ENCODE peak calls at places on chromosomes 3 and 15, in ten cellular contexts. W, U, P, X, L, I, K, V, Z and R are unnamed samples.

GRCh38 chr3:105367406-105368213 is 901 bp downstream of the ALCAM start:
- DNase-seq in W (no peak), U (peak), P (peak), X (peak), L (peak), I (peak), K (peak), V (peak), Z (peak), R (peak)

GRCh38 chr3:10194328-10195071 is 29.8 kb downstream of the IRAK2 start:
- DNase-seq in W (peak), U (peak), P (no peak), X (no peak), L (peak), I (peak), K (no peak), V (no peak), Z (no peak), R (no peak)

GRCh38 chr15:70199601-70200000 is 101.9 kb upstream of the TLE3 start:
- DNase-seq in W (no peak), U (no peak), P (no peak), X (no peak), L (peak), I (no peak), K (no peak), V (no peak), Z (no peak), R (no peak)

GRCh38 chr3:169430687-169431404 is 232.7 kb downstream of the MECOM start:
- DNase-seq in W (no peak), U (no peak), P (no peak), X (no peak), L (peak), I (no peak), K (no peak), V (no peak), Z (no peak), R (no peak)

GRCh38 chr15:92817339-92817886 is 82.7 kb upstream of the CHD2 start:
- DNase-seq in W (peak), U (no peak), P (no peak), X (no peak), L (no peak), I (no peak), K (no peak), V (peak), Z (no peak), R (peak)

GRCh38 chr3:182567666-182568065 is 225.6 kb upstream of the ATP11B start:
- DNase-seq in W (peak), U (no peak), P (no peak), X (no peak), L (no peak), I (no peak), K (no peak), V (no peak), Z (no peak), R (no peak)

GRCh38 chr3:187261541-187261969 is 30.0 kb downstream of the MASP1 start:
- DNase-seq in W (no peak), U (no peak), P (no peak), X (peak), L (peak), I (no peak), K (no peak), V (no peak), Z (no peak), R (no peak)

GRCh38 chr3:81592101-81592500 is 169.3 kb downstream of the GBE1 start:
- DNase-seq in W (no peak), U (no peak), P (no peak), X (peak), L (peak), I (no peak), K (no peak), V (no peak), Z (no peak), R (no peak)

GRCh38 chr3:177263615-177264365 is 66.5 kb upstream of the TBL1XR1 start:
- DNase-seq in W (no peak), U (no peak), P (no peak), X (peak), L (no peak), I (no peak), K (no peak), V (peak), Z (no peak), R (peak)

GRCh38 chr3:39208463-39209055 is 16.2 kb upstream of the XIRP1 start:
- DNase-seq in W (peak), U (no peak), P (no peak), X (peak), L (peak), I (no peak), K (peak), V (peak), Z (no peak), R (peak)

GRCh38 chr3:61168286-61168685 is 83.0 kb downstream of the FHIT start:
- DNase-seq in W (no peak), U (no peak), P (no peak), X (no peak), L (no peak), I (no peak), K (no peak), V (no peak), Z (no peak), R (no peak)

GRCh38 chr3:38039101-38039898 is at the start of gene DLEC1:
- DNase-seq in W (no peak), U (peak), P (no peak), X (peak), L (peak), I (peak), K (no peak), V (peak), Z (no peak), R (peak)

GRCh38 chr15:64865998-64866520 is 24.3 kb downstream of the PLEKHO2 start:
- DNase-seq in W (no peak), U (no peak), P (no peak), X (peak), L (peak), I (no peak), K (no peak), V (no peak), Z (no peak), R (no peak)

GRCh38 chr3:100044369-100044768 is 69.9 kb downstream of the FILIP1L start:
- DNase-seq in W (no peak), U (no peak), P (no peak), X (no peak), L (no peak), I (no peak), K (no peak), V (peak), Z (no peak), R (peak)

GRCh38 chr15:65612949-65613348 is 2.0 kb upstream of the INTS14 start:
- DNase-seq in W (no peak), U (no peak), P (no peak), X (no peak), L (no peak), I (no peak), K (no peak), V (no peak), Z (no peak), R (no peak)

GRCh38 chr3:185175370-185175987 is 22.6 kb upstream of the C3orf70 start:
- DNase-seq in W (no peak), U (no peak), P (peak), X (no peak), L (peak), I (no peak), K (no peak), V (peak), Z (no peak), R (peak)

GRCh38 chr3:16455001-16455400 is 58.5 kb downstream of the RFTN1 start:
- DNase-seq in W (no peak), U (no peak), P (peak), X (peak), L (no peak), I (no peak), K (peak), V (no peak), Z (no peak), R (no peak)

GRCh38 chr3:119659584-119660291 is 651 bp downstream of the POPDC2 start:
- DNase-seq in W (no peak), U (no peak), P (no peak), X (no peak), L (no peak), I (no peak), K (no peak), V (peak), Z (no peak), R (no peak)

GRCh38 chr3:125186261-125186770 is 26.2 kb downstream of the SLC12A8 start:
- DNase-seq in W (no peak), U (no peak), P (no peak), X (peak), L (no peak), I (no peak), K (no peak), V (no peak), Z (no peak), R (no peak)

GRCh38 chr3:23100106-23100505 is 103.0 kb upstream of the UBE2E2 start:
- DNase-seq in W (no peak), U (no peak), P (no peak), X (no peak), L (no peak), I (no peak), K (no peak), V (no peak), Z (no peak), R (no peak)

GRCh38 chr3:152471814-152472605 is 203.3 kb downstream of the MBNL1 start:
- DNase-seq in W (peak), U (peak), P (peak), X (peak), L (peak), I (peak), K (peak), V (peak), Z (peak), R (peak)

GRCh38 chr3:23246651-23247050 is 43.5 kb downstream of the UBE2E2 start:
- DNase-seq in W (no peak), U (no peak), P (no peak), X (no peak), L (no peak), I (no peak), K (no peak), V (no peak), Z (no peak), R (no peak)

GRCh38 chr3:67381667-67382272 is 272.6 kb downstream of the SUCLG2 start:
- DNase-seq in W (no peak), U (no peak), P (no peak), X (peak), L (peak), I (no peak), K (peak), V (peak), Z (no peak), R (peak)

GRCh38 chr3:129626744-129627349 is 20.4 kb upstream of the PLXND1 start:
- DNase-seq in W (no peak), U (peak), P (peak), X (peak), L (peak), I (peak), K (peak), V (peak), Z (no peak), R (peak)

GRCh38 chr3:197366301-197367044 is 68.1 kb upstream of the DLG1 start:
- DNase-seq in W (no peak), U (no peak), P (no peak), X (no peak), L (peak), I (no peak), K (no peak), V (no peak), Z (no peak), R (no peak)

GRCh38 chr15:42139596-42139995 is 16.8 kb downstream of the PLA2G4F start:
- DNase-seq in W (no peak), U (no peak), P (no peak), X (no peak), L (no peak), I (peak), K (no peak), V (no peak), Z (no peak), R (no peak)

GRCh38 chr3:127791221-127791913 is 30.9 kb downstream of the MGLL start:
- DNase-seq in W (peak), U (no peak), P (no peak), X (peak), L (peak), I (no peak), K (no peak), V (peak), Z (no peak), R (peak)

GRCh38 chr3:114827495-114827894 is 319.6 kb downstream of the ZBTB20 start:
- DNase-seq in W (peak), U (no peak), P (peak), X (peak), L (peak), I (no peak), K (peak), V (peak), Z (no peak), R (peak)

GRCh38 chr3:13060341-13060910 is 12.8 kb downstream of the IQSEC1 start:
- DNase-seq in W (no peak), U (no peak), P (no peak), X (no peak), L (no peak), I (no peak), K (no peak), V (no peak), Z (no peak), R (no peak)

GRCh38 chr3:115399751-115400150 is 223.6 kb upstream of the GAP43 start:
- DNase-seq in W (no peak), U (no peak), P (no peak), X (peak), L (no peak), I (no peak), K (no peak), V (no peak), Z (no peak), R (no peak)

GRCh38 chr3:161567962-161568361 is 71.4 kb downstream of the OTOL1 start:
- DNase-seq in W (no peak), U (no peak), P (no peak), X (peak), L (no peak), I (no peak), K (no peak), V (no peak), Z (no peak), R (no peak)

GRCh38 chr3:122060044-122060694 is 5.0 kb downstream of the CD86 start:
- DNase-seq in W (no peak), U (no peak), P (no peak), X (no peak), L (peak), I (no peak), K (no peak), V (peak), Z (no peak), R (no peak)

GRCh38 chr3:120052225-120052624 is 42.0 kb downstream of the GSK3B start:
- DNase-seq in W (no peak), U (no peak), P (no peak), X (no peak), L (no peak), I (no peak), K (no peak), V (no peak), Z (no peak), R (no peak)